ENCODE peak calls at places on chromosome 14, in seven cellular contexts. R, A, W, F, O, K and D are unnamed samples.

GRCh38 chr14:35632276-35633071 is 98.5 kb downstream of the INSM2 start:
- DNase-seq in R (no peak), A (peak; percentile 15), W (no peak), F (no peak), O (no peak), K (peak; percentile 32), D (no peak)

GRCh38 chr14:92475037-92475436 is 38.5 kb upstream of the RIN3 start:
- DNase-seq in R (no peak), A (no peak), W (no peak), F (no peak), O (no peak), K (no peak), D (no peak)

GRCh38 chr14:39276579-39277114 is 42.9 kb downstream of the MIA2 start:
- DNase-seq in R (no peak), A (no peak), W (no peak), F (no peak), O (no peak), K (no peak), D (no peak)

GRCh38 chr14:79383031-79383430 is 828.3 kb downstream of the DIO2 start:
- DNase-seq in R (no peak), A (no peak), W (no peak), F (no peak), O (no peak), K (no peak), D (no peak)

GRCh38 chr14:26811756-26812305 is 214.0 kb upstream of the NOVA1 start:
- DNase-seq in R (peak; percentile 18), A (no peak), W (no peak), F (no peak), O (no peak), K (no peak), D (no peak)

GRCh38 chr14:26594756-26595545 is 2.9 kb downstream of the NOVA1 start:
- DNase-seq in R (no peak), A (no peak), W (no peak), F (no peak), O (no peak), K (no peak), D (no peak)

GRCh38 chr14:92040431-92041040 is 677 bp upstream of the TRIP11 start:
- DNase-seq in R (peak; percentile 44), A (no peak), W (no peak), F (no peak), O (peak; percentile 48), K (peak; percentile 34), D (peak; percentile 38)

GRCh38 chr14:99687284-99688209 is 3.4 kb downstream of the CYP46A1 start:
- DNase-seq in R (no peak), A (no peak), W (no peak), F (peak; percentile 38), O (peak; percentile 67), K (no peak), D (no peak)

GRCh38 chr14:21933681-21934080 is 260.1 kb upstream of the OR4E1 start:
- DNase-seq in R (no peak), A (no peak), W (no peak), F (no peak), O (peak; percentile 62), K (no peak), D (no peak)
- TF ChIP-seq CTCF in R (peak; percentile 21), A (no peak), W (no peak), F (no peak), O (peak; percentile 91), K (no peak), D (no peak)

GRCh38 chr14:104563742-104564615 is 15.6 kb upstream of the C14orf180 start:
- DNase-seq in R (peak; percentile 77), A (no peak), W (peak; percentile 79), F (peak; percentile 92), O (peak; percentile 38), K (peak; percentile 62), D (peak; percentile 92)

GRCh38 chr14:104562606-104563005 is 17.0 kb upstream of the C14orf180 start:
- DNase-seq in R (no peak), A (no peak), W (peak; percentile 5), F (no peak), O (no peak), K (no peak), D (no peak)

GRCh38 chr14:104567141-104567956 is 12.2 kb upstream of the C14orf180 start:
- DNase-seq in R (no peak), A (no peak), W (no peak), F (no peak), O (no peak), K (no peak), D (no peak)

GRCh38 chr14:104563191-104563741 is 16.3 kb upstream of the C14orf180 start:
- DNase-seq in R (no peak), A (no peak), W (peak; percentile 26), F (no peak), O (no peak), K (no peak), D (no peak)

GRCh38 chr14:104564744-104565679 is 14.6 kb upstream of the C14orf180 start:
- DNase-seq in R (no peak), A (no peak), W (peak; percentile 14), F (no peak), O (no peak), K (no peak), D (no peak)
- TF ChIP-seq CTCF in R (no peak), A (no peak), W (no peak), F (no peak), O (no peak), K (no peak), D (no peak)

DNA sequence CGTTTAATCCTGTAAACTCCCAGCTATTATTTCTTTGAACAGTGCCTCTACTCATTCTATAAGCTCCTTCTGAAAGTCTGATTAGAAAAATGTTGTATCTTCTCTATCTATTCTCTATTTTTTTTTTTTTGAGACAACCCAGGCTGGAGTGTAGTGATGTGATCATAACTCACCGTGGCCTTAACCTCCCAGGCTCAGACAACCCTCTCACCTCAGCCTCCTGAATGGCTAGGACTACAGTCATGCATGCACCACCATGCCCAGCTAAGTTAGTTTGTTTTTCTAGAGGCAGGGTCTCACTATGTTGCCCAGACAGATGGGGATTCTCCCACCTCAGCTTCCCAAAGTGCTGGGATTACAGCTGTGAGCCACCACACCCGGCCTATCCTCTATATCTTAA is 66.6 kb downstream of the RPS6KA5 start:
- DNase-seq in R (no peak), A (no peak), W (no peak), F (no peak), O (no peak), K (no peak), D (no peak)
- TF ChIP-seq CTCF in R (no peak), A (no peak), W (no peak), F (no peak), O (no peak), K (no peak), D (no peak)

GRCh38 chr14:68767248-68767645 is 25.6 kb downstream of the ZFP36L1 start:
- DNase-seq in R (no peak), A (no peak), W (no peak), F (peak; percentile 45), O (no peak), K (no peak), D (no peak)
- TF ChIP-seq CTCF in R (no peak), A (no peak), W (no peak), F (no peak), O (no peak), K (no peak), D (no peak)

GRCh38 chr14:54773171-54774006 is 129.2 kb downstream of the GCH1 start:
- DNase-seq in R (peak; percentile 97), A (peak; percentile 98), W (peak; percentile 64), F (peak; percentile 86), O (peak; percentile 37), K (peak; percentile 100), D (peak; percentile 84)
- TF ChIP-seq CTCF in R (peak; percentile 63), A (peak; percentile 69), W (peak; percentile 43), F (peak; percentile 55), O (peak; percentile 40), K (peak; percentile 73), D (peak; percentile 46)

DNA sequence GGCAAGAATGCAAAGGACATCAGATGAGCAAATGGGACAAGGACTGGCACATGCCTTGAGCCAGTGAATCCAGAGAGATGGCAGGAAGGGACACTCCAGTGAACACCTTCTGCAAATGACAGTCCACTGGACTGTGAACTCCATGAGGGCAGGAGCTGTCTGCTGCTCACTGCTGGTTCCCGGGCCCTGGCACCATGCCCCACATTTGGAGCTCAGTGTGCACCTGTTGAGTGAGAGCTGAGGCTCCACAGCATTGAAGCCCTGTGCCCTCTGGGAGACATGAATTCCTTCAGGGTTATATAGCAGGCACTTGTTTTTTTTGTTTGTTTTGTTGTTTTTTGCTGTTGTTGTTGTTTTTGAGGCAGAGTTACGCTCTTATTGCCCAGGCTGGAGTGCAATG is 13.1 kb downstream of the PRIMA1 start:
- DNase-seq in R (no peak), A (no peak), W (no peak), F (no peak), O (no peak), K (no peak), D (no peak)
- TF ChIP-seq CTCF in R (no peak), A (no peak), W (no peak), F (no peak), O (no peak), K (no peak), D (no peak)

DNA sequence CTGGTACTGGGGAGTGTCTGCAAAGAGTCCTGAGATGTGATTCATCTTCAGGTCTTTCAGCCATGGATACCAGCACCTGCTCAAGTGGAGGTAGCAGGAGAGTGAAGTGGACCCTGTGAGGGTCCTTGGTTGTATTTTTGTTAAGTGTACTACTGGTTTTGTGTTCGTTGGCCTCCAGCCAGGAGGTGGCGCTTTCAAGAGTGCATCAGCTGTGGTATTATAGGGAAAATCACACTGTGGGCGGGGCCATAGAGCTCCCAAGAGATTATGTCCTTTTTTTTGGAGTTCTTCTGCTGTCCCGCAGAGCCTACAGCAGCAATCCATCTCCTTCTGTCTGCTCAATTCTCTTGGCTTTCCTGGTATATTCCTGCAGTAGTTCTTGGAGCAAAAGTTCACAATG is 66.8 kb downstream of the SPATA7 start:
- DNase-seq in R (peak; percentile 10), A (no peak), W (no peak), F (no peak), O (no peak), K (no peak), D (no peak)
- TF ChIP-seq CTCF in R (no peak), A (no peak), W (no peak), F (no peak), O (peak; percentile 42), K (no peak), D (no peak)

GRCh38 chr14:29710015-29710414 is 217.6 kb downstream of the PRKD1 start:
- DNase-seq in R (no peak), A (no peak), W (no peak), F (no peak), O (no peak), K (peak; percentile 39), D (no peak)
- TF ChIP-seq CTCF in R (no peak), A (peak; percentile 16), W (no peak), F (peak; percentile 30), O (no peak), K (peak; percentile 41), D (no peak)

DNA sequence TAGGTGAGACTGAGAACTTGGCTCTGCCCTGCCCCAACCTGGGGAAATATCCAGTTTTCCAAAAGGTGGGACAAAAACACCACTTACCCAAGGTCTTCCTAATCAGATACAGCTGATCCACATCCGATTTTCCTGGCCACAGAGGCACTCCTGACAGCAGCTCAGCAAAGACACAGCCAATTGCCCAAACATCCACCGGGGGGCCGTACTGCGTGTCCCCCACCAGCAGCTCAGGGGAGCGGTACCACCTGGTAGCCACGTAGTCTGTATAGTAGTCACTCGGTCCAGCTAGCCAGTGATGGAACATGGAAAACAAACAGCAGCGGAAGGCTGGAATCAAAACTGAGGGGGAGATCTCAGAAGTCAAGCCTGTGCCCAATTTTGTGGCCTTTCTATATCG is 28.8 kb downstream of the DMAC2L start:
- DNase-seq in R (no peak), A (no peak), W (no peak), F (peak; percentile 53), O (peak; percentile 14), K (no peak), D (no peak)
- TF ChIP-seq CTCF in R (no peak), A (no peak), W (no peak), F (peak; percentile 64), O (peak; percentile 68), K (peak; percentile 8), D (no peak)